ENCODE peak calls at places on chromosomes 13 and 19, in seven cellular contexts. O is right lobe of liver, C is colonic mucosa, F is IMR-90, X is thoracic aorta, K is left ventricle myocardium inferior, Q is HCT116. H is an unnamed sample. For H3K4me1 and H3K27me3, the result is how much of the 10 kb centered on the place peaks cover.

GRCh38 chr19:11481777-11482383 is 1.0 kb upstream of the ELAVL3 start:
- DNase-seq in X (peak), C (peak), Q (no peak), O (peak), K (peak), F (peak), H (peak)

GRCh38 chr19:8004723-8005513 is 523 bp downstream of the ELAVL1 start:
- DNase-seq in C (no peak), X (no peak), O (no peak), F (peak), K (no peak), Q (no peak), H (no peak)

GRCh38 chr13:45063261-45063870 is 56.9 kb upstream of the GTF2F2 start:
- DNase-seq in C (no peak), F (peak), X (no peak), O (no peak), Q (no peak), K (no peak), H (no peak)

GRCh38 chr19:41740415-41741243 is 14.7 kb upstream of the CEACAM6 start:
- DNase-seq in O (no peak), C (no peak), K (no peak), Q (no peak), X (no peak), F (no peak), H (no peak)

GRCh38 chr19:21147540-21147939 is 5.7 kb downstream of the ZNF431 start:
- DNase-seq in K (no peak), F (no peak), O (no peak), X (no peak), C (no peak), Q (no peak), H (no peak)

GRCh38 chr13:49113526-49114286 is 106.4 kb upstream of the MLNR start:
- DNase-seq in F (peak), O (no peak), C (no peak), X (no peak), Q (no peak), K (no peak), H (no peak)

GRCh38 chr19:15298847-15299567 is 33.3 kb downstream of the BRD4 start:
- DNase-seq in C (no peak), O (no peak), X (no peak), Q (no peak), K (no peak), F (no peak), H (no peak)

GRCh38 chr13:108993346-108993745 is 363.9 kb downstream of the MYO16 start:
- DNase-seq in F (peak), Q (no peak), C (no peak), K (no peak), O (no peak), X (no peak), H (no peak)

GRCh38 chr19:35228177-35228930 is at the start of gene FAM187B:
- DNase-seq in Q (no peak), C (no peak), F (no peak), X (no peak), K (no peak), O (no peak), H (no peak)

GRCh38 chr13:110187501-110188161 is 119.3 kb downstream of the COL4A1 start:
- DNase-seq in Q (no peak), X (no peak), K (peak), F (peak), O (no peak), C (no peak), H (peak)

GRCh38 chr19:8194528-8195275 is 14.5 kb upstream of the CERS4 start:
- DNase-seq in Q (no peak), F (no peak), X (no peak), O (peak), C (peak), K (no peak), H (no peak)

GRCh38 chr13:65914707-65915106 is 1315.4 kb downstream of the PCDH9 start:
- DNase-seq in X (no peak), Q (no peak), K (no peak), C (no peak), O (no peak), F (peak), H (no peak)

GRCh38 chr13:111667757-111668156 is 347.3 kb downstream of the TEX29 start:
- DNase-seq in F (no peak), O (no peak), C (no peak), X (no peak), K (no peak), Q (no peak), H (no peak)

GRCh38 chr19:44741841-44742352 is 6.6 kb upstream of the BCL3 start:
- DNase-seq in F (peak), K (peak), C (peak), Q (peak), X (peak), O (peak), H (peak)

GRCh38 chr19:55250262-55251036 is 8.4 kb downstream of the PPP6R1 start:
- DNase-seq in Q (no peak), F (no peak), C (no peak), X (no peak), O (no peak), K (no peak), H (no peak)

GRCh38 chr13:36913463-36913862 is 6.6 kb downstream of the SMAD9 start:
- DNase-seq in F (no peak), O (no peak), X (no peak), K (no peak), C (no peak), Q (no peak), H (no peak)

GRCh38 chr19:34654796-34655195 is 22.2 kb downstream of the SCGB2B2 start:
- DNase-seq in X (no peak), F (no peak), K (no peak), O (no peak), Q (no peak), C (no peak), H (no peak)

GRCh38 chr13:30690282-30691188 is 44.8 kb upstream of the ALOX5AP start:
- DNase-seq in Q (no peak), O (peak), K (peak), X (no peak), F (peak), C (peak), H (peak)

GRCh38 chr19:43555185-43555770 is 20.0 kb downstream of the XRCC1 start:
- DNase-seq in Q (no peak), X (no peak), O (peak), F (peak), C (peak), K (peak), H (peak)

GRCh38 chr13:63910406-63910957 is 2494.8 kb upstream of the PCDH20 start:
- DNase-seq in C (no peak), O (no peak), F (peak), X (no peak), K (no peak), Q (no peak), H (no peak)

GRCh38 chr19:47152632-47153031 is 22.0 kb downstream of the SAE1 start:
- DNase-seq in Q (no peak), X (no peak), F (peak), C (peak), O (no peak), K (no peak), H (no peak)

GRCh38 chr19:11031421-11032070 is 57.7 kb upstream of the LDLR start:
- DNase-seq in O (no peak), F (no peak), K (no peak), X (no peak), Q (no peak), C (no peak), H (no peak)

GRCh38 chr13:24038405-24038804 is 122.1 kb upstream of the SPATA13 start:
- DNase-seq in O (no peak), X (no peak), F (peak), Q (no peak), C (no peak), K (no peak), H (no peak)

GRCh38 chr13:99311748-99312492 is 4.7 kb upstream of the GPR183 start:
- DNase-seq in O (no peak), C (no peak), Q (no peak), X (no peak), K (no peak), F (no peak), H (peak)

GRCh38 chr19:57512845-57513244 is 13.1 kb downstream of the ZNF773 start:
- DNase-seq in K (no peak), O (no peak), C (no peak), F (peak), X (no peak), Q (no peak), H (no peak)

GRCh38 chr19:43447655-43448054 is 17.8 kb downstream of the LYPD3 start:
- DNase-seq in O (no peak), X (no peak), K (no peak), Q (no peak), F (no peak), C (no peak), H (no peak)

GRCh38 chr19:29851769-29852521 is 40.2 kb downstream of the CCNE1 start:
- DNase-seq in K (no peak), X (no peak), O (no peak), Q (no peak), F (no peak), C (no peak), H (peak)

GRCh38 chr19:12766051-12766521 is 9.3 kb downstream of the HOOK2 start:
- DNase-seq in C (peak), O (peak), X (no peak), F (peak), K (peak), Q (no peak), H (peak)

GRCh38 chr13:37755349-37755748 is 114.2 kb downstream of the TRPC4 start:
- DNase-seq in X (no peak), C (no peak), O (no peak), K (no peak), F (no peak), Q (no peak), H (no peak)

GRCh38 chr13:113638806-113639205 is 19.2 kb downstream of the ATP4B start:
- DNase-seq in C (no peak), Q (no peak), F (no peak), X (no peak), O (no peak), K (no peak), H (peak)

GRCh38 chr19:51148571-51148970 is 6.5 kb downstream of the SIGLEC7 start:
- DNase-seq in K (no peak), C (no peak), F (no peak), O (no peak), Q (no peak), X (no peak), H (no peak)

GRCh38 chr13:108227651-108228272 is 9.6 kb downstream of the ABHD13 start:
- DNase-seq in X (no peak), F (peak), K (no peak), O (no peak), Q (peak), C (peak), H (no peak)

GRCh38 chr19:21765151-21765550 is 2.2 kb downstream of the ZNF100 start:
- DNase-seq in X (no peak), O (no peak), K (no peak), Q (peak), C (no peak), F (no peak), H (no peak)

DNA sequence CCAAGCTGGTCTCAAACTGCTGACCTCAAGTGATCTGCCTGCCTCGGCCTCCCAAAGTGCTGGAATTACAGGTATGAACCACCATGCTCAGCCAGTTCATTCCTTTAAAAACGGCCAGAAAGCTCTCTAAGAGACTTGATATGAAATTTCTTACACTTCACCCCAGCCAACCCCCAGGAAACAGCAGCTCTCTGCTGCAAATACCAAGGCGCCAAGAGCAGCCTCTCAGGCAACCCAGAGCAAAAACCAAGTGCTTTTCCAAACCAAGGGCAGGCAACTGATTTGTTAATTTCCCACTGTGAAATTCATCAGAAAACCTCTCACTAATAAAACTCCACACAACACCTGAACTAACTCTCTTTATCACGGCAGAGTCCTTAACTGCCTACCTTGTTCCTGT is 44.9 kb downstream of the LATS2 start:
- DNase-seq in O (no peak), C (no peak), X (no peak), Q (no peak), K (no peak), F (no peak), H (no peak)
- H3K4me1 ChIP-seq in O (under half), C (under half), X (half or more), Q (under half), K (half or more), F (under half), H (under half)

GRCh38 chr13:32209670-32210069 is 105.5 kb downstream of the ZAR1L start:
- DNase-seq in K (no peak), Q (no peak), C (no peak), O (no peak), X (no peak), F (peak), H (no peak)

GRCh38 chr13:32214073-32214472 is 101.1 kb downstream of the ZAR1L start:
- DNase-seq in F (no peak), K (no peak), O (no peak), C (no peak), X (no peak), Q (no peak), H (no peak)

GRCh38 chr13:32211788-32212187 is 103.4 kb downstream of the ZAR1L start:
- DNase-seq in K (no peak), F (peak), O (no peak), X (no peak), C (no peak), Q (no peak), H (peak)

GRCh38 chr13:32210081-32210480 is 105.1 kb downstream of the ZAR1L start:
- DNase-seq in X (no peak), F (no peak), Q (no peak), K (no peak), O (no peak), C (no peak), H (no peak)

DNA sequence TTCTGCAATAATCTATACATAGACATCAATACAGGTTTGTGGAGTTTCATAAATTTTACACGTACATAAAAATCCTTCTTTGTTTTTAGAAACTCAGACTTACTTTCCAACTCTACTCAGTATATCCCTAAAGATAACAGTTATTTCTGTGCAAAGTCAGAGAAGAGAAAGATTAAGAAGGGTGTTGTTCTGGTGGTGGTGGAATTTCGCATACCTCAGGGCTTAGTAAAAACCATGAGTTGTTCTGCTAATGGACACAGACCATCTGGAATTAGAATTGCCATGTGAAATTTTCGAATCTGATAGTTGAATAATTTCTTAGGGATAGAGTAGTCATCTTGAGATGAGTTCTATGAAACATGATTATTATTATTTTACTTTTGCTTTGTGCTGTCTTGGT is 102.7 kb downstream of the ZAR1L start:
- DNase-seq in F (peak), Q (no peak), O (no peak), X (no peak), C (no peak), K (no peak), H (no peak)
- H3K27ac ChIP-seq in F (peak), Q (no peak), O (no peak), X (peak), C (no peak), K (peak), H (peak)

GRCh38 chr13:25168800-25169199 is 3.3 kb downstream of the AMER2 start:
- DNase-seq in X (no peak), Q (no peak), F (no peak), K (no peak), O (no peak), C (no peak), H (no peak)

GRCh38 chr13:25165664-25166063 is 6.4 kb downstream of the AMER2 start:
- DNase-seq in F (no peak), X (no peak), K (no peak), Q (no peak), O (no peak), C (no peak), H (no peak)

GRCh38 chr13:25169356-25169755 is 2.7 kb downstream of the AMER2 start:
- DNase-seq in Q (no peak), F (no peak), X (no peak), K (no peak), C (no peak), O (no peak), H (no peak)

GRCh38 chr13:25167349-25167748 is 4.7 kb downstream of the AMER2 start:
- DNase-seq in F (no peak), C (no peak), K (no peak), X (no peak), Q (no peak), O (no peak), H (no peak)

GRCh38 chr13:25167775-25168174 is 4.3 kb downstream of the AMER2 start:
- DNase-seq in C (no peak), F (no peak), Q (no peak), X (no peak), O (no peak), K (no peak), H (no peak)
- H3K27me3 ChIP-seq in C (under half), F (under half), Q (under half), X (under half), O (under half), K (half or more), H (under half)

DNA sequence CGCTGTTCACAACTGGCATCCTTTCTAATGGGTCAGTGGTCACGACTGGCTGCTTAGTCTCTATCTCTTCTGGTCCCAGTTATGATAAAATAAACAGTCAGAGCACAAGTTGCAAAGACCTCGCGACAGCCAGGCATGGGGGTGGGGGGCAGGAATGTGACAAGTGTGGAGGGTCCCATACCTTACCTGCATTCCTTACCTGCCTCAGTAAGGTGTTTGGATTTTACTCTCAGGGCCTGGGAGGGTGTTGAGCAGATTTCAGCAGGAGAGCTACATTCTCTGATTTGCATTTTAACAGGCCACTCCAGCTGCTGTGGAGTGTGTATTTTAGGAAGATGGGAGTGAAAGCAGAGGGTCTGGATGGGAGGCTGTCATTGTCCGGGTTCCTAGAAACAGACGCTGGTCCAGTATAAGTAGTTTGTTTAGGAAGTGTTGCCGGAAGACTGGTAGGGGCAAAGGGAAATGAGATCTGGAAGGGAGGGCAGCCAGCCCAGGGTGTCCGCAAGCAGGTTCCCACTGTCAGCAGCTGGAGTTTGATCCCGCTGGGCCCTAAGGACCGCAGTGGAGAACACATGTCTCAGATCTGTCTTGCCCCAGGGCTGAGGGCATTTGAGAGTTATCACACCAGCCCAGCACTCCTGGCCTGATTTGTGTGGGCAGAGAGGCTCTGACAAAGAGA is 920.0 kb downstream of the UQCRFS1 start:
- DNase-seq in O (no peak), Q (no peak), X (no peak), K (no peak), C (no peak), F (no peak), H (no peak)
- H3K4me1 ChIP-seq in O (under half), Q (under half), X (under half), K (under half), C (under half), F (under half), H (under half)

DNA sequence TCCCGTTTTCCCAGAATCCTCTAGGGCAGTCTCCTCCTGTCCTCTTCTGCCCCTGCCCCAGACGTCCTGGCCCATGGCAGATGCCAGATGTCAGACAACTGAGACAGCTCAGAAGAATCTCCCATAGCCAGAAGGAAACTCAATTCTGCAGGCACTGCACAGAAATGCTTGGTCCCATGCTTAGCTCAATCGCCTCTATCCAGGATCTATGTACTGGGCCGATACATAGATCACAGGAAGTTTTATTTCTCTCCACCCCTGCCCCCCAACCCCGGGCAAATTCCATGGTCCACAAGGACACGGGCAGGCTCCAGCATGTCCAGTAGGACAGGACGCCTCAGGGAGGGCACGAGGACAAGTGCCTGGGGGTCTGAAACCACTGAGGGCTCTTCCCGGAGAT is 4.8 kb downstream of the MBD3 start:
- DNase-seq in C (no peak), Q (no peak), K (no peak), F (no peak), X (no peak), O (no peak), H (no peak)
- H3K27ac ChIP-seq in C (no peak), Q (peak), K (no peak), F (no peak), X (no peak), O (peak), H (no peak)

GRCh38 chr13:27795718-27796019 is 3.4 kb downstream of the GSX1 start:
- DNase-seq in F (no peak), Q (no peak), O (no peak), K (no peak), C (no peak), X (no peak), H (no peak)
- H3K27me3 ChIP-seq in F (half or more), Q (under half), O (under half), K (half or more), C (half or more), X (under half), H (half or more)

GRCh38 chr13:40568672-40569350 is 97.6 kb downstream of the FOXO1 start:
- DNase-seq in Q (no peak), F (no peak), C (no peak), K (no peak), O (no peak), X (no peak), H (no peak)
- H3K4me1 ChIP-seq in Q (under half), F (under half), C (under half), K (half or more), O (under half), X (half or more), H (half or more)